ENCODE peak calls at places on chromosomes 13 and 19, in ten cellular contexts. One of them, this sample, is unnamed.

GRCh38 chr13:27355894-27356293 is 68.5 kb upstream of the GTF3A start:
- DNase-seq in endothelial cell: no peak
- DNase-seq in iris pigment epithelial cell: no peak
- DNase-seq in GDM1: no peak
- DNase-seq in neural progenitor cell: peak; percentile 79
- DNase-seq in MM.1S: no peak
- DNase-seq in amniotic epithelial cell: no peak
- DNase-seq in stimulated activated CD4-positive, alpha-beta T cell treated with anti-CD3 and anti-CD28 coated beads, Interleukin-1b, Interleukin-23, amount 100 ng/mL, for 48 hours: no peak
- DNase-seq in A549: no peak
- DNase-seq in CD4-positive, alpha-beta T cell: no peak
- DNase-seq in this sample: peak; percentile 26

GRCh38 chr13:102392810-102393209 is 9.0 kb downstream of the FGF14 start:
- DNase-seq in amniotic epithelial cell: no peak
- DNase-seq in MM.1S: no peak
- DNase-seq in CD4-positive, alpha-beta T cell: no peak
- DNase-seq in iris pigment epithelial cell: no peak
- DNase-seq in endothelial cell: no peak
- DNase-seq in A549: no peak
- DNase-seq in stimulated activated CD4-positive, alpha-beta T cell treated with anti-CD3 and anti-CD28 coated beads, Interleukin-1b, Interleukin-23, amount 100 ng/mL, for 48 hours: peak; percentile 39
- DNase-seq in neural progenitor cell: no peak
- DNase-seq in GDM1: no peak
- DNase-seq in this sample: no peak

GRCh38 chr13:61362522-61362921 is 53.1 kb downstream of the PCDH20 start:
- DNase-seq in CD4-positive, alpha-beta T cell: no peak
- DNase-seq in stimulated activated CD4-positive, alpha-beta T cell treated with anti-CD3 and anti-CD28 coated beads, Interleukin-1b, Interleukin-23, amount 100 ng/mL, for 48 hours: no peak
- DNase-seq in iris pigment epithelial cell: no peak
- DNase-seq in amniotic epithelial cell: no peak
- DNase-seq in GDM1: no peak
- DNase-seq in A549: no peak
- DNase-seq in MM.1S: no peak
- DNase-seq in endothelial cell: no peak
- DNase-seq in neural progenitor cell: no peak
- DNase-seq in this sample: no peak

GRCh38 chr19:46806651-46807050 is 18.3 kb upstream of the SLC1A5 start:
- DNase-seq in A549: no peak
- DNase-seq in MM.1S: no peak
- DNase-seq in iris pigment epithelial cell: no peak
- DNase-seq in GDM1: no peak
- DNase-seq in stimulated activated CD4-positive, alpha-beta T cell treated with anti-CD3 and anti-CD28 coated beads, Interleukin-1b, Interleukin-23, amount 100 ng/mL, for 48 hours: no peak
- DNase-seq in CD4-positive, alpha-beta T cell: no peak
- DNase-seq in neural progenitor cell: no peak
- DNase-seq in endothelial cell: no peak
- DNase-seq in amniotic epithelial cell: no peak
- DNase-seq in this sample: no peak

GRCh38 chr13:64928704-64929499 is 2301.2 kb downstream of the PCDH9 start:
- DNase-seq in GDM1: no peak
- DNase-seq in iris pigment epithelial cell: peak; percentile 91
- DNase-seq in neural progenitor cell: no peak
- DNase-seq in A549: peak; percentile 28
- DNase-seq in MM.1S: no peak
- DNase-seq in amniotic epithelial cell: peak; percentile 82
- DNase-seq in CD4-positive, alpha-beta T cell: no peak
- DNase-seq in endothelial cell: no peak
- DNase-seq in stimulated activated CD4-positive, alpha-beta T cell treated with anti-CD3 and anti-CD28 coated beads, Interleukin-1b, Interleukin-23, amount 100 ng/mL, for 48 hours: no peak
- DNase-seq in this sample: no peak

GRCh38 chr13:32048816-32049215 is 17.2 kb downstream of the FRY start:
- DNase-seq in A549: no peak
- DNase-seq in MM.1S: no peak
- DNase-seq in CD4-positive, alpha-beta T cell: no peak
- DNase-seq in neural progenitor cell: no peak
- DNase-seq in endothelial cell: no peak
- DNase-seq in iris pigment epithelial cell: no peak
- DNase-seq in GDM1: no peak
- DNase-seq in amniotic epithelial cell: no peak
- DNase-seq in stimulated activated CD4-positive, alpha-beta T cell treated with anti-CD3 and anti-CD28 coated beads, Interleukin-1b, Interleukin-23, amount 100 ng/mL, for 48 hours: no peak
- DNase-seq in this sample: no peak

GRCh38 chr19:18197941-18198340 is 4.9 kb downstream of the MPV17L2 start:
- DNase-seq in GDM1: no peak
- DNase-seq in amniotic epithelial cell: no peak
- DNase-seq in endothelial cell: no peak
- DNase-seq in MM.1S: no peak
- DNase-seq in stimulated activated CD4-positive, alpha-beta T cell treated with anti-CD3 and anti-CD28 coated beads, Interleukin-1b, Interleukin-23, amount 100 ng/mL, for 48 hours: no peak
- DNase-seq in iris pigment epithelial cell: no peak
- DNase-seq in A549: no peak
- DNase-seq in CD4-positive, alpha-beta T cell: no peak
- DNase-seq in neural progenitor cell: no peak
- DNase-seq in this sample: no peak

GRCh38 chr13:36840718-36841250 is 21.8 kb downstream of the RFXAP start:
- DNase-seq in CD4-positive, alpha-beta T cell: no peak
- DNase-seq in neural progenitor cell: no peak
- DNase-seq in GDM1: no peak
- DNase-seq in A549: no peak
- DNase-seq in endothelial cell: no peak
- DNase-seq in stimulated activated CD4-positive, alpha-beta T cell treated with anti-CD3 and anti-CD28 coated beads, Interleukin-1b, Interleukin-23, amount 100 ng/mL, for 48 hours: no peak
- DNase-seq in amniotic epithelial cell: no peak
- DNase-seq in MM.1S: no peak
- DNase-seq in iris pigment epithelial cell: no peak
- DNase-seq in this sample: no peak

GRCh38 chr19:51742736-51743288 is 8.9 kb downstream of the FPR1 start:
- DNase-seq in CD4-positive, alpha-beta T cell: no peak
- DNase-seq in MM.1S: no peak
- DNase-seq in A549: no peak
- DNase-seq in neural progenitor cell: no peak
- DNase-seq in GDM1: no peak
- DNase-seq in stimulated activated CD4-positive, alpha-beta T cell treated with anti-CD3 and anti-CD28 coated beads, Interleukin-1b, Interleukin-23, amount 100 ng/mL, for 48 hours: no peak
- DNase-seq in endothelial cell: no peak
- DNase-seq in iris pigment epithelial cell: peak; percentile 72
- DNase-seq in amniotic epithelial cell: peak; percentile 98
- DNase-seq in this sample: no peak

GRCh38 chr19:50728084-50728737 is 5.0 kb downstream of the CLEC11A start:
- DNase-seq in stimulated activated CD4-positive, alpha-beta T cell treated with anti-CD3 and anti-CD28 coated beads, Interleukin-1b, Interleukin-23, amount 100 ng/mL, for 48 hours: peak; percentile 93
- DNase-seq in CD4-positive, alpha-beta T cell: peak; percentile 39
- DNase-seq in iris pigment epithelial cell: peak; percentile 92
- DNase-seq in GDM1: peak; percentile 91
- DNase-seq in endothelial cell: peak; percentile 56
- DNase-seq in amniotic epithelial cell: peak; percentile 71
- DNase-seq in neural progenitor cell: peak; percentile 95
- DNase-seq in MM.1S: no peak
- DNase-seq in A549: no peak
- DNase-seq in this sample: peak; percentile 97

GRCh38 chr19:11273288-11273687 is 11.0 kb upstream of the DOCK6 start:
- DNase-seq in A549: no peak
- DNase-seq in amniotic epithelial cell: no peak
- DNase-seq in endothelial cell: no peak
- DNase-seq in GDM1: no peak
- DNase-seq in stimulated activated CD4-positive, alpha-beta T cell treated with anti-CD3 and anti-CD28 coated beads, Interleukin-1b, Interleukin-23, amount 100 ng/mL, for 48 hours: no peak
- DNase-seq in MM.1S: no peak
- DNase-seq in CD4-positive, alpha-beta T cell: no peak
- DNase-seq in neural progenitor cell: no peak
- DNase-seq in iris pigment epithelial cell: no peak
- DNase-seq in this sample: no peak

GRCh38 chr19:15283141-15283885 is 49.0 kb downstream of the BRD4 start:
- DNase-seq in A549: no peak
- DNase-seq in GDM1: no peak
- DNase-seq in endothelial cell: no peak
- DNase-seq in iris pigment epithelial cell: peak; percentile 79
- DNase-seq in stimulated activated CD4-positive, alpha-beta T cell treated with anti-CD3 and anti-CD28 coated beads, Interleukin-1b, Interleukin-23, amount 100 ng/mL, for 48 hours: peak; percentile 56
- DNase-seq in amniotic epithelial cell: peak; percentile 75
- DNase-seq in neural progenitor cell: no peak
- DNase-seq in MM.1S: no peak
- DNase-seq in CD4-positive, alpha-beta T cell: no peak
- DNase-seq in this sample: no peak

GRCh38 chr19:40467007-40467565 is 285 bp downstream of the SPTBN4 start:
- DNase-seq in neural progenitor cell: peak; percentile 53
- DNase-seq in stimulated activated CD4-positive, alpha-beta T cell treated with anti-CD3 and anti-CD28 coated beads, Interleukin-1b, Interleukin-23, amount 100 ng/mL, for 48 hours: no peak
- DNase-seq in iris pigment epithelial cell: no peak
- DNase-seq in endothelial cell: no peak
- DNase-seq in CD4-positive, alpha-beta T cell: no peak
- DNase-seq in MM.1S: no peak
- DNase-seq in GDM1: no peak
- DNase-seq in A549: no peak
- DNase-seq in amniotic epithelial cell: no peak
- DNase-seq in this sample: peak; percentile 44

GRCh38 chr13:97492257-97492656 is 58.3 kb downstream of the RAP2A start:
- DNase-seq in A549: no peak
- DNase-seq in amniotic epithelial cell: no peak
- DNase-seq in iris pigment epithelial cell: no peak
- DNase-seq in MM.1S: no peak
- DNase-seq in CD4-positive, alpha-beta T cell: no peak
- DNase-seq in stimulated activated CD4-positive, alpha-beta T cell treated with anti-CD3 and anti-CD28 coated beads, Interleukin-1b, Interleukin-23, amount 100 ng/mL, for 48 hours: no peak
- DNase-seq in GDM1: no peak
- DNase-seq in endothelial cell: no peak
- DNase-seq in neural progenitor cell: no peak
- DNase-seq in this sample: no peak

GRCh38 chr19:7605490-7606222 is 10.0 kb downstream of the CAMSAP3 start:
- DNase-seq in MM.1S: peak; percentile 59
- DNase-seq in amniotic epithelial cell: peak; percentile 35
- DNase-seq in CD4-positive, alpha-beta T cell: no peak
- DNase-seq in neural progenitor cell: peak; percentile 47
- DNase-seq in stimulated activated CD4-positive, alpha-beta T cell treated with anti-CD3 and anti-CD28 coated beads, Interleukin-1b, Interleukin-23, amount 100 ng/mL, for 48 hours: peak; percentile 45
- DNase-seq in A549: peak; percentile 72
- DNase-seq in iris pigment epithelial cell: peak; percentile 38
- DNase-seq in GDM1: peak; percentile 7
- DNase-seq in endothelial cell: no peak
- DNase-seq in this sample: peak; percentile 49

GRCh38 chr19:55118401-55118991 is 1.1 kb upstream of the PPP1R12C start:
- DNase-seq in CD4-positive, alpha-beta T cell: no peak
- DNase-seq in MM.1S: no peak
- DNase-seq in amniotic epithelial cell: peak; percentile 61
- DNase-seq in iris pigment epithelial cell: peak; percentile 36
- DNase-seq in GDM1: no peak
- DNase-seq in neural progenitor cell: peak; percentile 75
- DNase-seq in endothelial cell: peak; percentile 65
- DNase-seq in A549: peak; percentile 54
- DNase-seq in stimulated activated CD4-positive, alpha-beta T cell treated with anti-CD3 and anti-CD28 coated beads, Interleukin-1b, Interleukin-23, amount 100 ng/mL, for 48 hours: peak; percentile 29
- DNase-seq in this sample: peak; percentile 57

GRCh38 chr19:49761625-49762311 is 1.3 kb downstream of the TSKS start:
- DNase-seq in endothelial cell: peak; percentile 30
- DNase-seq in neural progenitor cell: no peak
- DNase-seq in A549: peak; percentile 45
- DNase-seq in GDM1: no peak
- DNase-seq in iris pigment epithelial cell: peak; percentile 21
- DNase-seq in stimulated activated CD4-positive, alpha-beta T cell treated with anti-CD3 and anti-CD28 coated beads, Interleukin-1b, Interleukin-23, amount 100 ng/mL, for 48 hours: no peak
- DNase-seq in CD4-positive, alpha-beta T cell: no peak
- DNase-seq in amniotic epithelial cell: peak; percentile 58
- DNase-seq in MM.1S: no peak
- DNase-seq in this sample: no peak

GRCh38 chr19:1223018-1223855 is 14.6 kb downstream of the CBARP start:
- DNase-seq in A549: peak; percentile 61
- DNase-seq in stimulated activated CD4-positive, alpha-beta T cell treated with anti-CD3 and anti-CD28 coated beads, Interleukin-1b, Interleukin-23, amount 100 ng/mL, for 48 hours: peak; percentile 29
- DNase-seq in iris pigment epithelial cell: peak; percentile 44
- DNase-seq in neural progenitor cell: peak; percentile 66
- DNase-seq in endothelial cell: no peak
- DNase-seq in amniotic epithelial cell: no peak
- DNase-seq in GDM1: peak; percentile 12
- DNase-seq in MM.1S: no peak
- DNase-seq in CD4-positive, alpha-beta T cell: no peak
- DNase-seq in this sample: peak; percentile 61

GRCh38 chr13:91097269-91097668 is 250.2 kb upstream of the MIR17HG start:
- DNase-seq in MM.1S: no peak
- DNase-seq in amniotic epithelial cell: no peak
- DNase-seq in A549: no peak
- DNase-seq in GDM1: no peak
- DNase-seq in neural progenitor cell: peak; percentile 5
- DNase-seq in CD4-positive, alpha-beta T cell: no peak
- DNase-seq in stimulated activated CD4-positive, alpha-beta T cell treated with anti-CD3 and anti-CD28 coated beads, Interleukin-1b, Interleukin-23, amount 100 ng/mL, for 48 hours: no peak
- DNase-seq in iris pigment epithelial cell: no peak
- DNase-seq in endothelial cell: no peak
- DNase-seq in this sample: no peak

GRCh38 chr19:4567584-4568071 is 8.1 kb upstream of the SEMA6B start:
- DNase-seq in MM.1S: peak; percentile 37
- DNase-seq in amniotic epithelial cell: peak; percentile 49
- DNase-seq in endothelial cell: peak; percentile 90
- DNase-seq in stimulated activated CD4-positive, alpha-beta T cell treated with anti-CD3 and anti-CD28 coated beads, Interleukin-1b, Interleukin-23, amount 100 ng/mL, for 48 hours: peak; percentile 73
- DNase-seq in CD4-positive, alpha-beta T cell: peak; percentile 51
- DNase-seq in GDM1: peak; percentile 46
- DNase-seq in A549: peak; percentile 80
- DNase-seq in iris pigment epithelial cell: peak; percentile 35
- DNase-seq in neural progenitor cell: peak; percentile 71
- DNase-seq in this sample: peak; percentile 84

GRCh38 chr13:99414048-99414995 is 87.0 kb upstream of the TM9SF2 start:
- DNase-seq in CD4-positive, alpha-beta T cell: no peak
- DNase-seq in stimulated activated CD4-positive, alpha-beta T cell treated with anti-CD3 and anti-CD28 coated beads, Interleukin-1b, Interleukin-23, amount 100 ng/mL, for 48 hours: no peak
- DNase-seq in A549: no peak
- DNase-seq in neural progenitor cell: no peak
- DNase-seq in iris pigment epithelial cell: no peak
- DNase-seq in amniotic epithelial cell: no peak
- DNase-seq in GDM1: no peak
- DNase-seq in endothelial cell: no peak
- DNase-seq in MM.1S: no peak
- DNase-seq in this sample: no peak

This sample was measured in nephron progenitor cell.